ENCODE peak calls at places on chromosomes 6 and 20, in eight cellular contexts. G is nephron progenitor cell, A is RWPE1, T is amygdala, H is right atrium auricular region, B is EH, R is activated T-cell treated with anti-CD3 and anti-CD28 coated beads for 1 hour, V is left ventricle myocardium inferior. P is an unnamed sample.

GRCh38 chr6:3825331-3825831 is 23.8 kb upstream of the FAM50B start:
- DNase-seq in G (no peak), A (no peak), T (peak), H (peak), B (peak), R (no peak), V (peak), P (no peak)

GRCh38 chr20:9311132-9311531 is 203.3 kb upstream of the LAMP5 start:
- DNase-seq in G (no peak), A (no peak), T (no peak), H (no peak), B (peak), R (no peak), V (no peak), P (no peak)

GRCh38 chr20:30489604-30490003 is 767.9 kb upstream of the DEFB115 start:
- DNase-seq in G (no peak), A (no peak), T (no peak), H (no peak), B (no peak), R (no peak), V (no peak), P (no peak)

GRCh38 chr6:89433637-89434499 is 916 bp downstream of the ANKRD6 start:
- DNase-seq in G (peak), A (no peak), T (no peak), H (peak), B (no peak), R (peak), V (peak), P (peak)

GRCh38 chr20:48196486-48196885 is 411.2 kb upstream of the SULF2 start:
- DNase-seq in G (no peak), A (no peak), T (no peak), H (no peak), B (no peak), R (no peak), V (no peak), P (no peak)

GRCh38 chr6:120147218-120147871 is 797.8 kb upstream of the MAN1A1 start:
- DNase-seq in G (no peak), A (no peak), T (no peak), H (no peak), B (no peak), R (no peak), V (no peak), P (no peak)

GRCh38 chr6:142935553-142936517 is 9.1 kb downstream of the HIVEP2 start:
- DNase-seq in G (no peak), A (no peak), T (no peak), H (no peak), B (no peak), R (no peak), V (no peak), P (no peak)

GRCh38 chr20:32648761-32649615 is 24.8 kb downstream of the C20orf203 start:
- DNase-seq in G (no peak), A (no peak), T (no peak), H (no peak), B (no peak), R (no peak), V (no peak), P (no peak)

P was measured in GM19239.